ENCODE peak calls at places on chromosomes 6 and 20, in eight cellular contexts. X is CD4-positive, alpha-beta T cell; Z is Panc1; F is mesenchymal stem cell; V is left ventricle myocardium inferior; C is bronchial epithelial cell; D is stomach; L is adipocyte. T is an unnamed sample. For H3K27me3, the result is how much of the 10 kb centered on the place peaks cover.

GRCh38 chr6:3796396-3796795 is 44.9 kb upstream of the PXDC1 start:
- DNase-seq in C (peak), D (no peak), F (no peak), L (no peak), V (peak), Z (no peak), X (no peak), T (peak)

GRCh38 chr6:79650943-79651342 is 19.8 kb downstream of the SH3BGRL2 start:
- DNase-seq in Z (no peak), V (no peak), D (no peak), F (no peak), C (no peak), X (no peak), L (no peak), T (no peak)

GRCh38 chr20:43971233-43971632 is 56.6 kb downstream of the TOX2 start:
- DNase-seq in C (no peak), D (no peak), V (no peak), Z (no peak), L (no peak), X (no peak), F (no peak), T (no peak)

GRCh38 chr20:47066484-47067270 is 172.0 kb downstream of the EYA2 start:
- DNase-seq in D (no peak), Z (no peak), C (no peak), V (no peak), F (peak), L (peak), X (no peak), T (no peak)

GRCh38 chr6:40997256-40997957 is 41.6 kb downstream of the UNC5CL start:
- DNase-seq in C (peak), F (peak), X (no peak), D (peak), V (no peak), Z (no peak), L (peak), T (no peak)

GRCh38 chr20:61436674-61437279 is 184.7 kb downstream of the CDH4 start:
- DNase-seq in C (peak), Z (no peak), X (no peak), F (peak), V (no peak), D (no peak), L (no peak), T (no peak)

GRCh38 chr6:44176130-44176934 is 17.7 kb downstream of the CAPN11 start:
- DNase-seq in F (no peak), C (no peak), X (no peak), L (no peak), V (no peak), D (no peak), Z (no peak), T (no peak)

GRCh38 chr6:16059496-16059895 is 69.4 kb upstream of the MYLIP start:
- DNase-seq in L (no peak), D (no peak), F (no peak), Z (no peak), C (no peak), V (no peak), X (no peak), T (no peak)

GRCh38 chr20:36330091-36330490 is 24.0 kb downstream of the DLGAP4 start:
- DNase-seq in Z (no peak), C (no peak), L (no peak), X (no peak), D (no peak), F (no peak), V (no peak), T (no peak)

GRCh38 chr6:151004415-151005024 is 139.0 kb downstream of the MTHFD1L start:
- DNase-seq in F (peak), V (no peak), L (peak), Z (peak), X (no peak), C (peak), D (no peak), T (no peak)

GRCh38 chr6:30954631-30955366 is 14.0 kb downstream of the MUCL3 start:
- DNase-seq in Z (no peak), D (peak), C (no peak), X (no peak), V (no peak), L (no peak), F (peak), T (no peak)

GRCh38 chr6:161498359-161498758 is 224.5 kb upstream of the AGPAT4 start:
- DNase-seq in Z (no peak), V (no peak), L (peak), F (peak), D (no peak), C (peak), X (no peak), T (no peak)

GRCh38 chr20:38649275-38649891 is 47.8 kb downstream of the ARHGAP40 start:
- DNase-seq in F (peak), C (peak), Z (no peak), L (peak), X (no peak), V (no peak), D (no peak), T (no peak)

GRCh38 chr6:169932491-169932890 is 181.1 kb downstream of the ERMARD start:
- DNase-seq in F (no peak), V (no peak), D (no peak), Z (no peak), L (no peak), C (peak), X (no peak), T (no peak)

GRCh38 chr20:18663932-18664331 is 76.1 kb downstream of the DTD1 start:
- DNase-seq in F (no peak), L (peak), V (no peak), Z (no peak), D (no peak), C (peak), X (no peak), T (no peak)

GRCh38 chr6:114218831-114219230 is 124.0 kb downstream of the HS3ST5 start:
- DNase-seq in V (no peak), L (no peak), F (no peak), Z (no peak), X (no peak), D (no peak), C (no peak), T (no peak)

GRCh38 chr6:13006578-13007300 is 290.2 kb downstream of the PHACTR1 start:
- DNase-seq in C (no peak), Z (no peak), L (no peak), V (no peak), X (no peak), D (no peak), F (peak), T (no peak)

GRCh38 chr6:142987490-142987889 is 42.5 kb upstream of the HIVEP2 start:
- DNase-seq in V (no peak), L (no peak), X (no peak), C (peak), Z (no peak), D (no peak), F (no peak), T (no peak)

GRCh38 chr20:41616228-41616627 is 1.9 kb downstream of the CHD6 start:
- DNase-seq in X (no peak), D (no peak), V (no peak), F (peak), Z (no peak), C (peak), L (peak), T (no peak)

GRCh38 chr6:112443666-112444065 is 96.5 kb downstream of the RFPL4B start:
- DNase-seq in F (peak), D (peak), V (peak), C (no peak), Z (no peak), X (no peak), L (peak), T (peak)

GRCh38 chr6:151814614-151815013 is 7.1 kb downstream of the ESR1 start:
- DNase-seq in C (no peak), F (no peak), L (no peak), X (no peak), D (no peak), Z (no peak), V (no peak), T (no peak)

GRCh38 chr20:22515264-22515663 is 69.1 kb downstream of the FOXA2 start:
- DNase-seq in X (no peak), L (no peak), D (no peak), V (no peak), F (no peak), C (no peak), Z (no peak), T (no peak)
- H3K27me3 ChIP-seq in X (under half), L (under half), D (under half), V (half or more), F (under half), C (under half), Z (under half), T (under half)

GRCh38 chr6:33727932-33728331 is 16.4 kb upstream of the UQCC2 start:
- DNase-seq in F (no peak), X (no peak), D (no peak), V (peak), L (no peak), C (no peak), Z (no peak), T (no peak)
- H3K27me3 ChIP-seq in F (under half), X (under half), D (under half), V (under half), L (half or more), C (under half), Z (under half), T (under half)

DNA sequence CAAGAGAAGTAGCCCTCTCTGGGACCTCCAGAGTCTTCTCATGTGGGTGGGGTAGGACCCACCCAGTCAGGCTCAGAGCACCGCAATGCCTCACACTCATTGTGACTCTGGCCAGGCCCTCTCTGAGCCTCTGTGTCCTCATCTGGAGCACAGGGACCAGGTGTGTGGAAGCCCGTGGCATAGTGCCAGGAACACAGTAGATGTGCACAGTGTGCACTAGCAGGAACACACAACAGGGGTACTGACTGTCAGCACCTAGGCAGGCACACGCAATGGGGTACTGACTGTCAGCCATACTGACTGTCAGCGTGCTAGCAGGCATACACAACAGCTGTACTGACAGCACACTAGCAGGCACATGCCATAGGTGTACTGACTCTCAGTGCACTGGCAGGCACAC is 2.0 kb upstream of the STMN3 start:
- DNase-seq in V (no peak), Z (no peak), C (no peak), X (no peak), F (no peak), D (no peak), L (no peak), T (no peak)
- H3K27me3 ChIP-seq in V (under half), Z (under half), C (under half), X (under half), F (under half), D (under half), L (under half), T (under half)

GRCh38 chr20:57879437-57880115 is 169.8 kb upstream of the PMEPA1 start:
- DNase-seq in L (no peak), C (no peak), Z (no peak), D (no peak), F (no peak), V (peak), X (no peak), T (no peak)

GRCh38 chr20:57877995-57878394 is 168.2 kb upstream of the PMEPA1 start:
- DNase-seq in F (no peak), D (no peak), Z (no peak), C (no peak), V (no peak), X (no peak), L (no peak), T (no peak)

GRCh38 chr20:57878803-57879424 is 169.1 kb upstream of the PMEPA1 start:
- DNase-seq in Z (no peak), X (no peak), C (no peak), D (no peak), V (no peak), L (no peak), F (no peak), T (peak)

GRCh38 chr20:57876163-57876562 is 166.3 kb upstream of the PMEPA1 start:
- DNase-seq in C (no peak), Z (no peak), V (no peak), L (no peak), D (no peak), F (no peak), X (no peak), T (no peak)

DNA sequence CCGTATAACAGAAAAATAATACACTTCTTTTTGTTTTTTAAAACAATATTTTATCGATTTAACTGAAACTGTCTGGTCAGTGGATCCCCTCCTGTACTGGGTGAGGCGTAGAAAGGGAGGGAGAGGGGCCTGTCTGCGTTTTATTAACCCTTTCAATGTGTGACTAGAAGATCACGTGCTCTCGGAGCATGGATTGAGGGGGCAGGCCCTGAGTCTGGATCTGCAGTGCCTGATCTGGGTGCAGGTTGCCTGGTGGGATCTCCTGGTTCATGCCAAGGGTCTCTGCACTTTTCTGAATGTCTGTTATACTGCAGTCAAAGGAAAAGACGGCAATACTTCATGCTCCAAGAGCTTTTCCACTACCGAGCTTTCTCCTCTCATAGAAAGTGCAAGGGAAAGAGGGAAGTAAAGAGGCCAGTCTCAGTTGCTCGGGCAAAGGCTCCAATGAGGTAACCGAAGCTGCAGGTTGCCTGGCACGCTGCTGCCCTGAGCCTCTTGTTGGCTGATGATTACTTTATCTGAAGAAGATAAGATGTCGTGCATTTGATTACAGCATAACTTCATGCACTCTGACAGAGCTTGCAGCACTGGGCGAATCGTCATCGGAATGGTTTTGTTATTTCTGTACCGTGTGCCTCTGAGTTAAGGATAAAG is 167.4 kb upstream of the PMEPA1 start:
- DNase-seq in X (no peak), D (no peak), V (no peak), L (no peak), Z (no peak), C (no peak), F (no peak), T (peak)
- H3K27me3 ChIP-seq in X (under half), D (under half), V (under half), L (half or more), Z (under half), C (under half), F (under half), T (under half)

GRCh38 chr6:37531026-37531425 is 31.3 kb upstream of the CCDC167 start:
- DNase-seq in C (no peak), V (no peak), F (no peak), D (no peak), X (no peak), L (no peak), Z (no peak), T (no peak)
- H3K27me3 ChIP-seq in C (under half), V (half or more), F (half or more), D (half or more), X (under half), L (half or more), Z (under half), T (under half)

DNA sequence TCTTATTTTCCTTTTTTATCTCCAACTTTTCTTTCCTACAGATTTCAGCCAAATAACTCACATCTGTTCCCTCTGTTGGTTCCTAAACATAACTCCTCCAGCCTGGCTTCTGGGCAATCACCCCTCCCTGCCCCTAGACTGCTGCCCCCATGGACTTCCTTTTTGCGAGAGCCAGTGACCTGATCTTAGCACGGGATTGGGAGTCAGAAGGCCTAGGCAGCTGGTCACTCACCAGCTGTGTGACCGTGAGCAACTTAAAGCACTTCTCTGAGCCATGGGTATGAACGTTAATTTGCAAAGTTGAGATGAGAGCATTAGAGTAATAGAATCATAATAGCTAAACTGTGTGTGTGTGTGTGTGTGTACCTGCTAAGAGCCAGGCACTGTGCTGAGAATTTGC is 4.5 kb upstream of the MMP9 start:
- DNase-seq in F (no peak), D (no peak), X (no peak), C (no peak), Z (no peak), L (no peak), V (no peak), T (no peak)
- H3K27me3 ChIP-seq in F (half or more), D (half or more), X (under half), C (under half), Z (under half), L (half or more), V (half or more), T (under half)

GRCh38 chr6:167165887-167166471 is 8.2 kb upstream of the GPR31 start:
- DNase-seq in Z (no peak), V (no peak), X (no peak), F (no peak), C (no peak), D (no peak), L (no peak), T (no peak)
- H3K27me3 ChIP-seq in Z (under half), V (half or more), X (under half), F (under half), C (under half), D (under half), L (under half), T (under half)